ENCODE peak calls at places on chromosomes 7 and 10, in five cellular contexts. One of them, this sample, is unnamed. For H3K4me1, the result is how much of the 10 kb centered on the place peaks cover.

GRCh38 chr10:91627344-91628102 is 5.3 kb downstream of the PPP1R3C start:
- DNase-seq in MM.1S: no peak
- DNase-seq in SK-N-SH: no peak
- DNase-seq in neuronal stem cell: no peak
- DNase-seq in HCT116: no peak
- DNase-seq in this sample: peak

GRCh38 chr10:73159038-73159648 is 8.7 kb downstream of the ECD start:
- DNase-seq in MM.1S: peak
- DNase-seq in SK-N-SH: peak
- DNase-seq in neuronal stem cell: peak
- DNase-seq in HCT116: no peak
- DNase-seq in this sample: peak

GRCh38 chr7:158463317-158463716 is 124.3 kb downstream of the PTPRN2 start:
- DNase-seq in MM.1S: no peak
- DNase-seq in SK-N-SH: no peak
- DNase-seq in neuronal stem cell: no peak
- DNase-seq in HCT116: no peak
- DNase-seq in this sample: no peak

GRCh38 chr10:129914153-129914855 is 49.8 kb downstream of the EBF3 start:
- DNase-seq in MM.1S: no peak
- DNase-seq in SK-N-SH: no peak
- DNase-seq in neuronal stem cell: no peak
- DNase-seq in HCT116: no peak
- DNase-seq in this sample: no peak

GRCh38 chr7:73557397-73558257 is at the start of gene BCL7B:
- DNase-seq in MM.1S: peak
- DNase-seq in SK-N-SH: peak
- DNase-seq in neuronal stem cell: peak
- DNase-seq in HCT116: peak
- DNase-seq in this sample: peak

GRCh38 chr10:125087191-125087896 is 73.0 kb downstream of the CTBP2 start:
- DNase-seq in MM.1S: no peak
- DNase-seq in SK-N-SH: no peak
- DNase-seq in neuronal stem cell: no peak
- DNase-seq in HCT116: no peak
- DNase-seq in this sample: no peak

GRCh38 chr10:100968839-100969174 is 497 bp upstream of the SEMA4G start:
- DNase-seq in MM.1S: no peak
- DNase-seq in SK-N-SH: no peak
- DNase-seq in neuronal stem cell: no peak
- DNase-seq in HCT116: no peak
- DNase-seq in this sample: no peak

GRCh38 chr7:76349313-76349885 is 9.4 kb downstream of the YWHAG start:
- DNase-seq in MM.1S: no peak
- DNase-seq in SK-N-SH: no peak
- DNase-seq in neuronal stem cell: no peak
- DNase-seq in HCT116: no peak
- DNase-seq in this sample: no peak

GRCh38 chr10:92239600-92240288 is 51.1 kb downstream of the CPEB3 start:
- DNase-seq in MM.1S: no peak
- DNase-seq in SK-N-SH: peak
- DNase-seq in neuronal stem cell: peak
- DNase-seq in HCT116: no peak
- DNase-seq in this sample: peak

GRCh38 chr10:82089327-82089726 is 214.3 kb downstream of the NRG3 start:
- DNase-seq in MM.1S: no peak
- DNase-seq in SK-N-SH: peak
- DNase-seq in neuronal stem cell: peak
- DNase-seq in HCT116: no peak
- DNase-seq in this sample: no peak

GRCh38 chr7:93711926-93712325 is 137.4 kb upstream of the CALCR start:
- DNase-seq in MM.1S: no peak
- DNase-seq in SK-N-SH: no peak
- DNase-seq in neuronal stem cell: no peak
- DNase-seq in HCT116: no peak
- DNase-seq in this sample: no peak

GRCh38 chr10:86756511-86757109 is at the start of gene BMPR1A:
- DNase-seq in MM.1S: no peak
- DNase-seq in SK-N-SH: peak
- DNase-seq in neuronal stem cell: peak
- DNase-seq in HCT116: no peak
- DNase-seq in this sample: peak
- H3K4me1 ChIP-seq in MM.1S: under half
- H3K4me1 ChIP-seq in SK-N-SH: under half
- H3K4me1 ChIP-seq in neuronal stem cell: under half
- H3K4me1 ChIP-seq in HCT116: under half
- H3K4me1 ChIP-seq in this sample: under half

DNA sequence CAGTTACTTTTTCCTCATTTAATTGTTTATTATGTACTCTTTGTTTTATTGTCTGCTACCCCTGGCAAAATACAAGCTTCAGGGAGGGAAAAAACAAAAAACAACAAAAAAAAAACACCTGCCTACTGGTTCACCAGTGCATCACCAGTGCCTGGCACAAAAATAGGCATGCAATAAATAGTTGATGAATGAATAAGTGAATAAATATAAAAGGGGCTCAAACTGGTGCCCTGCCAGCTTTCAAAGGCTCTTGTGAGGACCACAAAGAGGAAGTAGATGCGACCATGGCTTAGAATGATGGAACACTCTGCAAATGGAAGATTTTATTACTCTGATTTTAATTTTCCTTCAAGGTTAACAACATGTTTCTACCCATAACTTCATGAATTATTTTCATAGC is 213.0 kb upstream of the INHBA start:
- DNase-seq in MM.1S: no peak
- DNase-seq in SK-N-SH: no peak
- DNase-seq in neuronal stem cell: no peak
- DNase-seq in HCT116: no peak
- DNase-seq in this sample: no peak
- H3K9ac ChIP-seq in MM.1S: no peak
- H3K9ac ChIP-seq in SK-N-SH: peak
- H3K9ac ChIP-seq in neuronal stem cell: no peak
- H3K9ac ChIP-seq in HCT116: no peak
- H3K9ac ChIP-seq in this sample: peak

DNA sequence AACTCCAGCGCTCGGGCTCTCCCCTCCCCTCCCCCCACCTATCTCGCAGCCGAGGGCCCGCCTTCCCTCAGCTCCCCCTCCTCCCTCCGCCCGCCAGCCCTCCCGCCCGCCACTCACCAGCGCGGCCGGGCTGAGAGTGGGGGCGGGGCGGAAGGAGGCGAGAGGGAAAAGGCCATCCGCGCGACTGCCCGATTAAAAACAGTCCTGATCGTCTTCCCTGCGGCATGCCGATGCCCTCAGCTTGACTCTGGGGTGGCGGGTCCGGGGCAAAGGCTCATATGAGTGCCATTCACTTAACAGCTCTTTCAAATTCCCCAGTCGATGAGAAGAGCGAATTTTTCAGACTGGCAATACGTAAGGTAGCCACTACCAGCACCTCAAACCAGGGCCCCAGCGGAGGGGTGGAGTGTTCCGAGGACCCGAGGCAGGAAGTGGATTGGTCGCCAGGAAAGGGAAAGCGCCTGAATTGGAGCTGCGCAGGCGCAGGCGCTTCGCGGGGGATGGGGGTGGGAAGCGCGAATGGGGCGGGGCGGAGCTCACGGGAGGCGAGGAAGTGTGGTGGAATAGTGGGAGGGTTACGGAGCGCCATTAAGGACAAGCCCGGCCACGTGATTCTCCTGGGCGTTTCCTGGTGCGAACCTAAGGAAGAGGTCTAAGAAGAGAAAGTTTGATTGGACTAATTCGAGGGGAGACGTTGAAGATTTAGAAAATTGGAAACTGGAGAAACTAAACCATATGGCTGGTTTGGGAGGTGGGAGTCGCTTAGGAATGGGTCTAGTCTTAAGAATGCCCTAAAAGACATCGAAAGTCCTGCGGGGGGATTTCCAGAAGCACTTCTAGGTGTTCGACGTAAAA is at the start of gene UPF2:
- DNase-seq in MM.1S: peak
- DNase-seq in SK-N-SH: peak
- DNase-seq in neuronal stem cell: peak
- DNase-seq in HCT116: peak
- DNase-seq in this sample: peak
- H3K4me3 ChIP-seq in MM.1S: peak
- H3K4me3 ChIP-seq in SK-N-SH: peak
- H3K4me3 ChIP-seq in neuronal stem cell: peak
- H3K4me3 ChIP-seq in HCT116: peak
- H3K4me3 ChIP-seq in this sample: peak

DNA sequence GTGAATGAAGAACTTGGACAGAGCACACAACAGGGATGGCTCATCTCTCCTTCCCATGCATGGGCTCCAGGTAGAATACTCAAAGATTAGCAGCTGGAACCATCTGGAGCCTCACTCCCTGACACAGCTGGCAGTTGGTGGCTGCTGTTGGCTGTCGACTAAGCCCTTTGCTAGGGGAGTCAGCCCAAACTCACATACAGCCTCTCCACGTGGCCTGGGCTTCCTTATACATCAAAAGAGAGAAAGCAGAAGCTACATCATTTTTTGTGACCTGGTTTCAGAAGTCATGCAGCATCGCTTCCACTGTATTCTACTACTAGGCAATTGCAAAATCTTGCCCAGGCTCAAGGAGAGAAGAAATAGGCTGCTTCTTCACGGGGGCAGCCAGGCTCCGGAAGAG is 24.4 kb downstream of the ASNS start:
- DNase-seq in MM.1S: peak
- DNase-seq in SK-N-SH: no peak
- DNase-seq in neuronal stem cell: no peak
- DNase-seq in HCT116: no peak
- DNase-seq in this sample: no peak
- H3K4me1 ChIP-seq in MM.1S: under half
- H3K4me1 ChIP-seq in SK-N-SH: under half
- H3K4me1 ChIP-seq in neuronal stem cell: under half
- H3K4me1 ChIP-seq in HCT116: under half
- H3K4me1 ChIP-seq in this sample: under half

GRCh38 chr10:77350711-77351119 is 286.9 kb downstream of the KCNMA1 start:
- DNase-seq in MM.1S: no peak
- DNase-seq in SK-N-SH: peak
- DNase-seq in neuronal stem cell: no peak
- DNase-seq in HCT116: peak
- DNase-seq in this sample: peak
- H3K9ac ChIP-seq in MM.1S: no peak
- H3K9ac ChIP-seq in SK-N-SH: peak
- H3K9ac ChIP-seq in neuronal stem cell: no peak
- H3K9ac ChIP-seq in HCT116: no peak
- H3K9ac ChIP-seq in this sample: peak

DNA sequence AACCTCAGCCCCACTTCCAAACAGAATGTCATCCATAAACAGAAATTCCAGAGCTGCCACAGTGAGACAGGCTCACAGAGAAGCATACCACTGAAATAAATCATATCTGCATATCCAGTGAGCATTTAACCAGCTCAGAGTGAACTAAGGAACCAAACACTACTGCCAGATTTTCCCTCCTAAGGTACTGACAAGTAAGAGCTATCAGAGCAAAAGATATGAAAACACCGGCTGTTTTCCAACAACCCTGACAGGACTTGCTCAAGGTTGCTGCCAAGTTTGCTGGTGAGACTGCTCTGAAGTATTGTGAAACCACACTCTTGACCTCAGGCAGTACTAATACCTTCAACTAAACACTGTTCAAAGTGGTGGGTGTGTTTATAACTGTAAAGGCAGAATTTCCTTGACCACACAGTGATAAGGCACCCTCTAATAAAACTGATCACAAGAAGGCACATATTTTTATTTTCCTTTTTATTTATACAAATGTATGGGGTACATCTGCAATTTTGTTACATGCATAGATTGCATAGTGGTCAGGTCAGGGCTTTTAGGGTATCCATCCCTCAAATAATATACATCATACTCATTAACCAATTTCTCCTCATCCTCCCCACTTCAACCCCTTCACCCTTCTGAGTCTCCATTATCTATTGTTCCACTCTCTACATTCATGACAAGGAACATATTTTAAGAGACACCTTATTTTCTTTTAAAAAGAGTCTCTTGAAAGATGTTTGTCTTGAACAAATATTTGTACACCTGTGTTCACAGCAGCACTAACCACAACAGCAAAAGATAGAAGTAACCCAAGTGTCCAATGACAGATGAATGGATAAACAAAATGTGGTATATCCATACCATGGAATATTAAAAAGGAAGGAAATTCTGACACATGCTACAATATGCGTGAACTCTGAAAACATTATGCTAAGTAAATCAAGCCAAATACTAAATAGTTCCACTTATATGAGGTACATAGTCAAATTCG is 18.2 kb downstream of the SGMS1 start:
- DNase-seq in MM.1S: peak
- DNase-seq in SK-N-SH: no peak
- DNase-seq in neuronal stem cell: no peak
- DNase-seq in HCT116: no peak
- DNase-seq in this sample: peak
- H3K4me3 ChIP-seq in MM.1S: peak
- H3K4me3 ChIP-seq in SK-N-SH: peak
- H3K4me3 ChIP-seq in neuronal stem cell: no peak
- H3K4me3 ChIP-seq in HCT116: no peak
- H3K4me3 ChIP-seq in this sample: peak

This sample was measured in adipocyte.